ENCODE peak calls at places on chromosomes 6 and 20, in five cellular contexts. One of them, this sample, is unnamed.

GRCh38 chr6:13260116-13260598 is 68.2 kb downstream of the TBC1D7 start:
- ATAC-seq in lung: no peak
- ATAC-seq in RWPE2: no peak
- ATAC-seq in upper lobe of left lung: no peak
- ATAC-seq in Panc1: no peak
- ATAC-seq in this sample: no peak

GRCh38 chr20:41408986-41409385 is 42.4 kb upstream of the EMILIN3 start:
- ATAC-seq in lung: no peak
- ATAC-seq in RWPE2: no peak
- ATAC-seq in upper lobe of left lung: no peak
- ATAC-seq in Panc1: no peak
- ATAC-seq in this sample: no peak

GRCh38 chr20:5172167-5172586 is 45.4 kb downstream of the CDS2 start:
- ATAC-seq in lung: no peak
- ATAC-seq in RWPE2: no peak
- ATAC-seq in upper lobe of left lung: no peak
- ATAC-seq in Panc1: no peak
- ATAC-seq in this sample: no peak

GRCh38 chr20:35311822-35312221 is 19.6 kb upstream of the FAM83C start:
- ATAC-seq in lung: no peak
- ATAC-seq in RWPE2: no peak
- ATAC-seq in upper lobe of left lung: no peak
- ATAC-seq in Panc1: no peak
- ATAC-seq in this sample: no peak

GRCh38 chr6:28657756-28658465 is 132.2 kb downstream of the GPX5 start:
- ATAC-seq in lung: peak; percentile 86
- ATAC-seq in RWPE2: peak; percentile 84
- ATAC-seq in upper lobe of left lung: peak; percentile 91
- ATAC-seq in Panc1: peak; percentile 97
- ATAC-seq in this sample: peak; percentile 46

GRCh38 chr6:35955071-35955470 is 34.2 kb upstream of the SRPK1 start:
- ATAC-seq in lung: no peak
- ATAC-seq in RWPE2: peak; percentile 78
- ATAC-seq in upper lobe of left lung: no peak
- ATAC-seq in Panc1: no peak
- ATAC-seq in this sample: no peak

GRCh38 chr6:151307501-151307900 is 67.7 kb downstream of the AKAP12 start:
- ATAC-seq in lung: no peak
- ATAC-seq in RWPE2: no peak
- ATAC-seq in upper lobe of left lung: no peak
- ATAC-seq in Panc1: no peak
- ATAC-seq in this sample: no peak

GRCh38 chr20:54097236-54097529 is 26.8 kb upstream of the BCAS1 start:
- ATAC-seq in lung: no peak
- ATAC-seq in RWPE2: no peak
- ATAC-seq in upper lobe of left lung: no peak
- ATAC-seq in Panc1: peak; percentile 35
- ATAC-seq in this sample: no peak

GRCh38 chr6:105832358-105832757 is 253.8 kb upstream of the PRDM1 start:
- ATAC-seq in lung: no peak
- ATAC-seq in RWPE2: peak; percentile 52
- ATAC-seq in upper lobe of left lung: peak; percentile 68
- ATAC-seq in Panc1: no peak
- ATAC-seq in this sample: peak; percentile 48

GRCh38 chr6:28757429-28758045 is 166.2 kb downstream of the TRIM27 start:
- ATAC-seq in lung: no peak
- ATAC-seq in RWPE2: no peak
- ATAC-seq in upper lobe of left lung: no peak
- ATAC-seq in Panc1: peak; percentile 64
- ATAC-seq in this sample: no peak

GRCh38 chr20:44204156-44204831 is 6.3 kb downstream of the OSER1 start:
- ATAC-seq in lung: peak; percentile 81
- ATAC-seq in RWPE2: peak; percentile 84
- ATAC-seq in upper lobe of left lung: peak; percentile 87
- ATAC-seq in Panc1: peak; percentile 93
- ATAC-seq in this sample: peak; percentile 87

GRCh38 chr20:58192567-58192966 is 35.9 kb downstream of the ANKRD60 start:
- ATAC-seq in lung: no peak
- ATAC-seq in RWPE2: no peak
- ATAC-seq in upper lobe of left lung: no peak
- ATAC-seq in Panc1: no peak
- ATAC-seq in this sample: no peak

GRCh38 chr6:13794184-13794583 is 20.2 kb downstream of the MCUR1 start:
- ATAC-seq in lung: no peak
- ATAC-seq in RWPE2: peak; percentile 35
- ATAC-seq in upper lobe of left lung: no peak
- ATAC-seq in Panc1: no peak
- ATAC-seq in this sample: no peak

GRCh38 chr20:48359692-48360337 is 468.0 kb downstream of the PREX1 start:
- ATAC-seq in lung: no peak
- ATAC-seq in RWPE2: peak; percentile 30
- ATAC-seq in upper lobe of left lung: peak; percentile 36
- ATAC-seq in Panc1: no peak
- ATAC-seq in this sample: no peak

GRCh38 chr20:32325706-32326506 is 32.2 kb upstream of the ASXL1 start:
- ATAC-seq in lung: peak; percentile 32
- ATAC-seq in RWPE2: peak; percentile 97
- ATAC-seq in upper lobe of left lung: no peak
- ATAC-seq in Panc1: peak; percentile 98
- ATAC-seq in this sample: no peak

GRCh38 chr6:11460837-11461661 is 76.5 kb upstream of the TMEM170B start:
- ATAC-seq in lung: peak; percentile 48
- ATAC-seq in RWPE2: no peak
- ATAC-seq in upper lobe of left lung: peak; percentile 34
- ATAC-seq in Panc1: no peak
- ATAC-seq in this sample: no peak

GRCh38 chr20:63497138-63497945 is 1.5 kb downstream of the EEF1A2 start:
- ATAC-seq in lung: no peak
- ATAC-seq in RWPE2: no peak
- ATAC-seq in upper lobe of left lung: no peak
- ATAC-seq in Panc1: peak; percentile 36
- ATAC-seq in this sample: no peak

GRCh38 chr6:137677714-137678113 is 183.5 kb upstream of the OLIG3 start:
- ATAC-seq in lung: no peak
- ATAC-seq in RWPE2: no peak
- ATAC-seq in upper lobe of left lung: peak; percentile 53
- ATAC-seq in Panc1: no peak
- ATAC-seq in this sample: no peak

GRCh38 chr6:16760536-16761468 is at the start of gene ATXN1:
- ATAC-seq in lung: no peak
- ATAC-seq in RWPE2: no peak
- ATAC-seq in upper lobe of left lung: peak; percentile 5
- ATAC-seq in Panc1: peak; percentile 9
- ATAC-seq in this sample: no peak

GRCh38 chr6:35300848-35301247 is 3.2 kb downstream of the DEF6 start:
- ATAC-seq in lung: no peak
- ATAC-seq in RWPE2: no peak
- ATAC-seq in upper lobe of left lung: no peak
- ATAC-seq in Panc1: no peak
- ATAC-seq in this sample: no peak

GRCh38 chr6:4858194-4859028 is 82.2 kb downstream of the CDYL start:
- ATAC-seq in lung: no peak
- ATAC-seq in RWPE2: no peak
- ATAC-seq in upper lobe of left lung: peak; percentile 39
- ATAC-seq in Panc1: no peak
- ATAC-seq in this sample: no peak

GRCh38 chr6:112282217-112282616 is 27.9 kb upstream of the LAMA4 start:
- ATAC-seq in lung: peak; percentile 63
- ATAC-seq in RWPE2: peak; percentile 94
- ATAC-seq in upper lobe of left lung: peak; percentile 85
- ATAC-seq in Panc1: peak; percentile 85
- ATAC-seq in this sample: peak; percentile 83
- TF ChIP-seq CTCF in lung: no peak
- TF ChIP-seq CTCF in RWPE2: peak; percentile 60
- TF ChIP-seq CTCF in upper lobe of left lung: no peak
- TF ChIP-seq CTCF in Panc1: peak; percentile 45
- TF ChIP-seq CTCF in this sample: peak; percentile 47

DNA sequence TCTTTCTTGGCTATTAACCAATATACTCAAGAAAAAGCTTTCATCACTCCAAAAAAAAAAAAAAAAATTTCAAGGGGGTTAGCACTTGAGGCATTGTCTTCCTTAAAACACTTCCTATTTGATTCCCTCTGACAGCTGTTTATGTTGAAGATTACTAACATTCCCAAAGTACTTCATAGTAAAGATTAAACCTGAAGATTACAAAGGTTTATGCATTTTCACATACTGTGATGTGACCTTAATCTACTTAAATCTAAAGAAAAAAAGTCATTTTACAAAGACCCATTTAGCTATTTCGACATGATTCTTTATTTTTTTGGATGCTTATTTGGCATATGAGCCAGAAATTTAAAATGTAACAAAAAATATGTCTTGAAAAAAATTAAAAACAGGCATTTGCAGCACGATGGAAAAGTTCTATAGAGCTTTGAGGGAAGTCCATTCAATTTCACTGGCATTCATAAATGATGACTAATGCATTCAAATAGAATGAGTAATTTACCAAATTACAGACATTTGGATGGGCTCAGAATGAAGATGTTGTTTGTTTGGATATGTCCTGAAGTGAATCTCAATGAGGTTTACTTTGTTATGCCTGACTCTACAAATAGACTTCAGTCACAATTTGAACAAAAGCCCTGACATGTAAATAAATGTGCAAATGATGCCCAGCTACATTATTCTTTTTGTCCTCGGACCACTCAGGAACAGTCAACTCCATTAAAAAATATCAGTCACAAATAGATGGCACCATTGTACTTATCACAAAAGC is 674.6 kb upstream of the MARCKS start:
- ATAC-seq in lung: no peak
- ATAC-seq in RWPE2: peak; percentile 92
- ATAC-seq in upper lobe of left lung: no peak
- ATAC-seq in Panc1: peak; percentile 53
- ATAC-seq in this sample: no peak
- TF ChIP-seq CTCF in lung: no peak
- TF ChIP-seq CTCF in RWPE2: no peak
- TF ChIP-seq CTCF in upper lobe of left lung: no peak
- TF ChIP-seq CTCF in Panc1: no peak
- TF ChIP-seq CTCF in this sample: no peak

GRCh38 chr20:33337531-33338165 is 54.6 kb downstream of the BPIFB1 start:
- ATAC-seq in lung: no peak
- ATAC-seq in RWPE2: no peak
- ATAC-seq in upper lobe of left lung: no peak
- ATAC-seq in Panc1: no peak
- ATAC-seq in this sample: no peak

GRCh38 chr20:33338465-33339258 is 55.6 kb downstream of the BPIFB1 start:
- ATAC-seq in lung: no peak
- ATAC-seq in RWPE2: no peak
- ATAC-seq in upper lobe of left lung: no peak
- ATAC-seq in Panc1: no peak
- ATAC-seq in this sample: no peak

GRCh38 chr20:33336375-33336774 is 53.4 kb downstream of the BPIFB1 start:
- ATAC-seq in lung: no peak
- ATAC-seq in RWPE2: no peak
- ATAC-seq in upper lobe of left lung: no peak
- ATAC-seq in Panc1: no peak
- ATAC-seq in this sample: no peak

GRCh38 chr20:33339515-33340058 is 56.6 kb downstream of the BPIFB1 start:
- ATAC-seq in lung: no peak
- ATAC-seq in RWPE2: no peak
- ATAC-seq in upper lobe of left lung: no peak
- ATAC-seq in Panc1: no peak
- ATAC-seq in this sample: no peak

DNA sequence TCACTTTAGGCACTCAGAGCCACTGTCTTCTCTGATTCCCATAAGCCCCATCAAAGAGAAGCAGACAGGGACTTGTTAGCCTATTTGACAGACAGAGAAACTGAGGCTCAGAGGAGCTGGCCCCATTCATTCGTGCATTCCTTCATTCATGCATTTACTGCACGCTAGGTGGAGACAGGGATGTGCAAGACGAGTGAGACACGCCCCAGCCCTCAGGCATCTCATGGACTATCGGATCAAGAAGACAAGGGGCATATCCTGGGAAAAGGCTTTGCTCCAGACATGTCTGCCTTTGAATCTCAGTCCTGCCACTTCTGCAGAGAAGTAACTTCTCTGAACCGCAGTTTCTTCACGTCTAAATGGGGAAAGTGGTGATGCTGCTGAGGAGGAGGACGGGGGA is 54.1 kb downstream of the BPIFB1 start:
- ATAC-seq in lung: no peak
- ATAC-seq in RWPE2: no peak
- ATAC-seq in upper lobe of left lung: no peak
- ATAC-seq in Panc1: no peak
- ATAC-seq in this sample: no peak
- TF ChIP-seq CTCF in lung: no peak
- TF ChIP-seq CTCF in RWPE2: no peak
- TF ChIP-seq CTCF in upper lobe of left lung: no peak
- TF ChIP-seq CTCF in Panc1: no peak
- TF ChIP-seq CTCF in this sample: no peak

GRCh38 chr6:47674673-47675072 is 23.7 kb upstream of the ADGRF4 start:
- ATAC-seq in lung: no peak
- ATAC-seq in RWPE2: no peak
- ATAC-seq in upper lobe of left lung: no peak
- ATAC-seq in Panc1: no peak
- ATAC-seq in this sample: no peak
- TF ChIP-seq CTCF in lung: no peak
- TF ChIP-seq CTCF in RWPE2: no peak
- TF ChIP-seq CTCF in upper lobe of left lung: no peak
- TF ChIP-seq CTCF in Panc1: no peak
- TF ChIP-seq CTCF in this sample: no peak

GRCh38 chr20:56205350-56205749 is 43.2 kb upstream of the MC3R start:
- ATAC-seq in lung: no peak
- ATAC-seq in RWPE2: peak; percentile 38
- ATAC-seq in upper lobe of left lung: no peak
- ATAC-seq in Panc1: no peak
- ATAC-seq in this sample: no peak

GRCh38 chr20:56195946-56196345 is 52.6 kb upstream of the MC3R start:
- ATAC-seq in lung: no peak
- ATAC-seq in RWPE2: peak; percentile 75
- ATAC-seq in upper lobe of left lung: no peak
- ATAC-seq in Panc1: no peak
- ATAC-seq in this sample: no peak

GRCh38 chr20:56202493-56203077 is 45.9 kb upstream of the MC3R start:
- ATAC-seq in lung: no peak
- ATAC-seq in RWPE2: peak; percentile 82
- ATAC-seq in upper lobe of left lung: no peak
- ATAC-seq in Panc1: peak; percentile 84
- ATAC-seq in this sample: no peak

GRCh38 chr20:56204206-56204605 is 44.3 kb upstream of the MC3R start:
- ATAC-seq in lung: no peak
- ATAC-seq in RWPE2: no peak
- ATAC-seq in upper lobe of left lung: no peak
- ATAC-seq in Panc1: no peak
- ATAC-seq in this sample: no peak

GRCh38 chr20:56200456-56200855 is 48.1 kb upstream of the MC3R start:
- ATAC-seq in lung: no peak
- ATAC-seq in RWPE2: no peak
- ATAC-seq in upper lobe of left lung: no peak
- ATAC-seq in Panc1: no peak
- ATAC-seq in this sample: no peak
- TF ChIP-seq CTCF in lung: no peak
- TF ChIP-seq CTCF in RWPE2: peak; percentile 37
- TF ChIP-seq CTCF in upper lobe of left lung: no peak
- TF ChIP-seq CTCF in Panc1: peak; percentile 44
- TF ChIP-seq CTCF in this sample: no peak